ENCODE peak calls at places on chromosomes 2 and 18, in eight cellular contexts. M is right lobe of liver, B is AG04450, C is tibial artery, R is dorsolateral prefrontal cortex, G is mesendoderm, L is psoas muscle, A is BE2C. P is an unnamed sample.

GRCh38 chr2:9690252-9690651 is 59.5 kb upstream of the YWHAQ start:
- DNase-seq in M (no peak), B (peak), C (no peak), R (no peak), G (peak), L (no peak), A (peak), P (no peak)

GRCh38 chr18:68436485-68436884 is 278.4 kb downstream of the TMX3 start:
- DNase-seq in M (no peak), B (no peak), C (no peak), R (no peak), G (no peak), L (no peak), A (no peak), P (no peak)

GRCh38 chr2:105224444-105224843 is 17.1 kb upstream of the GPR45 start:
- DNase-seq in M (no peak), B (no peak), C (no peak), R (no peak), G (peak), L (no peak), A (no peak), P (no peak)

GRCh38 chr2:227363756-227364155 is 15.3 kb downstream of the TM4SF20 start:
- DNase-seq in M (no peak), B (no peak), C (no peak), R (no peak), G (peak), L (no peak), A (no peak), P (no peak)

GRCh38 chr2:108923019-108923700 is 65.9 kb downstream of the EDAR start:
- DNase-seq in M (no peak), B (no peak), C (peak), R (peak), G (no peak), L (no peak), A (no peak), P (no peak)

GRCh38 chr2:167733750-167734149 is 513.6 kb downstream of the STK39 start:
- DNase-seq in M (no peak), B (no peak), C (no peak), R (no peak), G (peak), L (no peak), A (no peak), P (no peak)

GRCh38 chr2:96321230-96322103 is 3.6 kb upstream of the ITPRIPL1 start:
- DNase-seq in M (peak), B (no peak), C (peak), R (peak), G (peak), L (peak), A (peak), P (no peak)

GRCh38 chr18:54031243-54031642 is 193.2 kb downstream of the MBD2 start:
- DNase-seq in M (no peak), B (no peak), C (no peak), R (no peak), G (no peak), L (no peak), A (no peak), P (no peak)

GRCh38 chr18:44779893-44780292 is 99.2 kb downstream of the SETBP1 start:
- DNase-seq in M (no peak), B (no peak), C (no peak), R (no peak), G (no peak), L (no peak), A (no peak), P (no peak)

GRCh38 chr2:121213386-121213785 is 71.6 kb downstream of the TFCP2L1 start:
- DNase-seq in M (no peak), B (no peak), C (no peak), R (no peak), G (no peak), L (peak), A (no peak), P (no peak)

GRCh38 chr2:232897971-232898408 is 27.9 kb downstream of the SNORC start:
- DNase-seq in M (no peak), B (no peak), C (peak), R (no peak), G (no peak), L (no peak), A (no peak), P (no peak)

GRCh38 chr2:177165731-177166711 is 46.6 kb upstream of the HNRNPA3 start:
- DNase-seq in M (no peak), B (no peak), C (no peak), R (no peak), G (peak), L (no peak), A (peak), P (peak)

GRCh38 chr2:229838729-229839128 is 83.1 kb downstream of the TRIP12 start:
- DNase-seq in M (no peak), B (no peak), C (no peak), R (no peak), G (no peak), L (no peak), A (no peak), P (no peak)

DNA sequence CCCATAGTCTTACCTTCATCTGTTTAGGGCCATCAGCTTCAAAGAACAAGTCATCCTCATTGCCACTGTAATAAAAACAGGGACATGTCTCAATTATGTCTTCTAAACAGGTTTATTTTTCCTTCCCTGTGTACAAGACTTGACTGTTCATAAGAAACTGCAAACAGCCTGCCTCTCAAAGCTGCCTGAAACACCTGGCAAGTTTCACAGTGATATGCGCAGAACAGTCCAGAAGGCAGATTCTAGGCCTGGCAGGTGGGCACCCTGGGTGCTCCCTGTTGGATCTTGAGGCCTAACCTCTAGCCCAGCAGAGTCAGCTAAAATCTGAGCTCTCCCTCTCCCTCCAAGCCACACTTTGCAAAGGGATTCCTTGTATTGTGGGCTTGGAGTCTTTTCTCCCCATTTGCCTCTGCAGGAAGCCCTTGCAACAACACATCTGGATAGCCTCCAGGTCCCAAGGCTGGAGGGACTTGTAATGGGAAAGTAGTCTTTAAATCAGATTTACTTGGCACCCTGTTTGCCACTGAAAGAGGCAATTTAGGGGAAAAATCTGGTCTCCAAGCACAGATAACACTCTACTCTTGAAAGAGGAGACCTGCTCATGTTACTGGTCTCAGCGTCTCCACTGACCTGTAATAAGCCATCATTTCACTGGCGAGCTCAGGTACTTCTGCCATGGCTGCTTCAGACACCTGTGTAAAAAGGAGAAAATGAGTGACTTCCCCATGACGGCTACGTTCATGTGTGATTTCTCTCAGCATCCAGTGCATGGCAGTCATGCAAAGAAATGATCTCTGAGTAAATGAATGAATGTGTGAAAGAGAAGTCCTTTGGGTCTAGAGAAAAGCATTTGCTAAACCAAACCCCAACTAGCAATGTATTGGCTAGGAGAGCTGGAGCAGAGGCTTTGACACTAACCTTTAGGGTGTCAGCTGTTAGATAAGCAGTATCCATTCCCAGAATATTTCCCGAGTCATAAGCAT is 735 bp downstream of the IL1B start:
- DNase-seq in M (no peak), B (no peak), C (no peak), R (no peak), G (no peak), L (no peak), A (no peak), P (no peak)
- H3K4me3 ChIP-seq in M (no peak), B (peak), C (no peak), R (peak), G (no peak), L (no peak), A (no peak), P (no peak)

GRCh38 chr2:45889620-45890019 is 238.1 kb downstream of the PRKCE start:
- DNase-seq in M (no peak), B (no peak), C (no peak), R (no peak), G (no peak), L (no peak), A (no peak), P (no peak)
- H3K4me3 ChIP-seq in M (no peak), B (no peak), C (no peak), R (no peak), G (no peak), L (no peak), A (no peak), P (no peak)

GRCh38 chr2:113284481-113284880 is 5.8 kb upstream of the PAX8 start:
- DNase-seq in M (no peak), B (no peak), C (no peak), R (no peak), G (no peak), L (no peak), A (no peak), P (no peak)
- H3K4me3 ChIP-seq in M (no peak), B (no peak), C (no peak), R (no peak), G (no peak), L (no peak), A (no peak), P (no peak)

GRCh38 chr2:15940661-15941482 is 522 bp downstream of the MYCN start:
- DNase-seq in M (no peak), B (no peak), C (no peak), R (peak), G (peak), L (no peak), A (peak), P (no peak)

GRCh38 chr2:15941483-15941853 is 1.1 kb downstream of the MYCN start:
- DNase-seq in M (no peak), B (no peak), C (no peak), R (peak), G (peak), L (no peak), A (peak), P (no peak)

GRCh38 chr2:15939556-15939853 is 845 bp upstream of the MYCN start:
- DNase-seq in M (peak), B (no peak), C (peak), R (peak), G (no peak), L (peak), A (peak), P (no peak)

GRCh38 chr2:15938803-15939555 is 1.4 kb upstream of the MYCN start:
- DNase-seq in M (no peak), B (no peak), C (no peak), R (no peak), G (no peak), L (no peak), A (peak), P (no peak)

DNA sequence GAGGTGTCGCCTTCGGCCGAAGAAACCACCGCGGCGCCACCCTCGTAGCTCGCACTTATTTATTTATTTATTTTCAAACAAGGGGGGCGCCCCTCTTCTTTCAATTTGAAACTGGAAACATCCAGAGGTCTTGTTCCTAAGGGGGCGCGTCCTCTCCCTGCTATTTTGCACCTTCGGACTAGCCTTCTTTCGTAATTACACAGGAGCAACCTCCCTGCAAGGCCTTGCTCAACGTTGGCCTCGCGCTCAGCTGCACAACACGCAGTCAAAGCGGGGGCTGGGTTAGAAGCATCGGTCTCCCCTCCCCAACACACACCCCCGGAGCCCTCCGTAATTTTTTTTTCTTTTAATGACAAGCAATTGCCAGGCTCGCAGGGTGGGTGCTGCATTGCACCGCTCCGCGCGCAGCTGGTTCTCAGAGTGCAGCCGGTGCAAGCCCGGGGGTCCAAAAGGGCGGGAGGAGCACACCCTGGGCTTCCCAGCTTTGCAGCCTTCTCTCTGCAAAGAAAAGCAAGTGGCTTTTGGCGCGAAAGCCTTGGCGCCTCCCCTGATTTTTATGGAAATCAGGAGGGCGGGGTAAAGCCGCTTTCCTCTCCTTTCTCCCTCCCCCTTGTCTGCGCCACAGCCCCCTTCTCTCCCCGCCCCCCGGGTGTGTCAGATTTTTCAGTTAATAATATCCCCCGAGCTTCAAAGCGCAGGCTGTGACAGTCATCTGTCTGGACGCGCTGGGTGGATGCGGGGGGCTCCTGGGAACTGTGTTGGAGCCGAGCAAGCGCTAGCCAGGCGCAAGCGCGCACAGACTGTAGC is at the start of gene MYCN:
- DNase-seq in M (peak), B (no peak), C (no peak), R (peak), G (peak), L (peak), A (peak), P (peak)
- H3K4me3 ChIP-seq in M (peak), B (no peak), C (peak), R (peak), G (peak), L (peak), A (peak), P (peak)

DNA sequence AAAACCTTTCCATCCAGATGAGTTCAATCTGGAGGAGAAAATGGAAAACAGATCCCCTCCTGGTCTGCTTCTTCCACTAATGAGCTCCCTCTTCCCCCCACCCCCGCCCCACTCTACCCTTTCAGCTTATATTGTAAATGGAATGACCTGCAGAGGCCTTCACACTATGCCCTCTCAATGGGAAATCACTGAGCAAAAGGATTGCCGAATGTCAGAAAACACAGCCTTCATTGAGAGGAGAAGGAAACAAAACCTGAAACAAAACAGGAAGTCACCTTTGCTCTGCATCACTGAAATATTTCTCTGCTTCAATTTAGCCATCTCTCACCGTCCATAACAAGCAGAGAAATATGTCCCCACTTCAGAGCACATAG is 1.6 kb upstream of the FRZB start:
- DNase-seq in M (no peak), B (no peak), C (no peak), R (no peak), G (peak), L (no peak), A (no peak), P (no peak)
- H3K4me3 ChIP-seq in M (no peak), B (no peak), C (no peak), R (no peak), G (no peak), L (no peak), A (no peak), P (no peak)